ENCODE peak calls at places on chromosomes 1 and 21, in six cellular contexts. N is prostate gland, W is esophagus squamous epithelium, Q is heart left ventricle, V is stomach, D is transverse colon. B is an unnamed sample.

GRCh38 chr1:187839873-187840272 is 1011.1 kb downstream of the PLA2G4A start:
- DNase-seq in N (no peak), W (no peak), Q (no peak), V (no peak), D (no peak), B (no peak)

GRCh38 chr1:151990856-151991198 is 2.8 kb downstream of the S100A10 start:
- DNase-seq in N (peak), W (no peak), Q (peak), V (peak), D (peak), B (no peak)

GRCh38 chr1:119546641-119547040 is 39.6 kb downstream of the HSD3B1 start:
- DNase-seq in N (no peak), W (no peak), Q (no peak), V (no peak), D (no peak), B (no peak)

GRCh38 chr1:7574121-7575040 is 196.7 kb upstream of the VAMP3 start:
- DNase-seq in N (peak), W (no peak), Q (no peak), V (peak), D (no peak), B (no peak)

GRCh38 chr1:243447342-243447741 is 191.5 kb downstream of the SDCCAG8 start:
- DNase-seq in N (no peak), W (no peak), Q (no peak), V (peak), D (no peak), B (no peak)

GRCh38 chr1:78275456-78275855 is 215.3 kb upstream of the PTGFR start:
- DNase-seq in N (no peak), W (no peak), Q (no peak), V (no peak), D (no peak), B (no peak)

GRCh38 chr1:40847023-40847740 is 15.0 kb downstream of the CITED4 start:
- DNase-seq in N (no peak), W (no peak), Q (no peak), V (no peak), D (no peak), B (no peak)

GRCh38 chr1:211126622-211127021 is 7.3 kb downstream of the KCNH1 start:
- DNase-seq in N (no peak), W (no peak), Q (no peak), V (no peak), D (no peak), B (no peak)

GRCh38 chr1:206125366-206125765 is 8.2 kb upstream of the AVPR1B start:
- DNase-seq in N (no peak), W (no peak), Q (no peak), V (no peak), D (no peak), B (no peak)

GRCh38 chr1:172286629-172287076 is 133.8 kb upstream of the C1orf105 start:
- DNase-seq in N (no peak), W (no peak), Q (no peak), V (no peak), D (no peak), B (peak)

GRCh38 chr1:217369996-217370551 is 260.8 kb downstream of the GPATCH2 start:
- DNase-seq in N (no peak), W (no peak), Q (no peak), V (no peak), D (no peak), B (no peak)

GRCh38 chr1:110638062-110638461 is 31.9 kb upstream of the KCNA2 start:
- DNase-seq in N (no peak), W (no peak), Q (no peak), V (no peak), D (no peak), B (no peak)
- TF ChIP-seq POLR2A in N (no peak), W (no peak), Q (no peak), V (no peak), D (no peak), B (no peak)

DNA sequence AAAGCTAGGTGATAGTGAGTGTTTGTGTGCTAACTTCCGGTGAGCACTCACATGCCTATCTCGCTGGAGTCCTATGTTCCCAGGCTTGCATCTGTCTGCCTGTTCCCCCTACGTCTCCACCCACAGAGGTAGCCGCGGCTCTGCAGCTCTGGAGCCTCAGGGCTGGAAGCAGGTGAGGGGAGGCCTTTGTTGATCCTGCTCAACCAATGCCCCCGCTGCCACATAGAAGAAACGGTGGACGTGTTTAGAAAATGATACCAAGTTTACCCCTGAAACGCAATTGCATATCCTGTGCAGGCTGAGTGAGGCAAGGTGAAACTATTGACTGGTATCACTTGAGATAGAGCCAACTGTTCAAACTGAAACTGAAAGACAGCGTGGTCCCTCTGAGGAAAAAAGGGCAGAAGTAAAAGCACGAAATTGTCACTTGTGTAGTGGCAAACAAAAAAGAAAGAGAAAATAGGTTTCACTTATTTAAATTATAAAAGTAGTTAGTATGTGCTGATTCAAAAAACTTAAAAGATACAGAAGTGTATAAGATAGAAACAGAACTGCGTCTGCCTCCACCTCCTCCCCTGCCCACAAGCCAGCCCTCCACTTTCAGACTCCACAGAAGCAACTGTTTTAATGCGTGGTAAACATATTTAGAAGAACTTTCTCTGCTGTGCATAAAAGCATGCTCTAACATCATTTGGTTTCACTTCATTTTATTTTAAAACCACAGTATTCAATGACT is 38.6 kb upstream of the ETS2 start:
- DNase-seq in N (peak), W (no peak), Q (no peak), V (peak), D (peak), B (no peak)
- TF ChIP-seq POLR2A in N (no peak), W (no peak), Q (no peak), V (no peak), D (peak), B (no peak)

DNA sequence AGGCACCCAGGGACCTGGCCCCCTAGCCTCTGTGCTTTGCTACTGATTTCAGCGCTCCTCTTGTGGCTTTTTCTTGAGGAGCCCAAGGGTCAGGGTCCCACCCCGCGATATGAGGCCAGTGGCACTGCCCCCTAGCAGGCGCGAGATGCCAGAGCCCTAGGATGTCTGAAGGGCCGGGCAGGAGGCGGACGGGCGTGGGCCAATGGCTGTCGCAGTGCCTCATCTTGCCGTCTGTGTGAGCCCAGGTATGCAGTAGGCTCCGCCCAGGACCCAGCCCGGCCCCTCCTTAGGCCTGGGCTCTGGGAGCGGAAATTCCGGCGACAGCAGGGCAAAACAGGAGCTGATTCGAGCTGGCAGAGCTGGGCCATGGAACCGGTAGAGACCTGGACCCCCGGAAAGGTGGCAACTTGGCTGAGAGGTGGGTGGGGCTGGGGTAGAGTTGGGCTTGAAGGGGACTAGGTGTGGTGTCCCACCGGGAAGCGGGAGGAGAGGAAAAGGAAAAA is at the start of gene CNKSR1:
- DNase-seq in N (peak), W (no peak), Q (no peak), V (peak), D (peak), B (no peak)
- TF ChIP-seq POLR2A in N (peak), W (no peak), Q (no peak), V (no peak), D (peak), B (no peak)

GRCh38 chr21:26842300-26842699 is 2.9 kb downstream of the ADAMTS1 start:
- DNase-seq in N (no peak), W (no peak), Q (no peak), V (no peak), D (no peak), B (no peak)

GRCh38 chr21:26845066-26845749 is at the start of gene ADAMTS1:
- DNase-seq in N (peak), W (no peak), Q (peak), V (peak), D (peak), B (peak)

GRCh38 chr21:26844258-26845065 is 747 bp downstream of the ADAMTS1 start:
- DNase-seq in N (peak), W (no peak), Q (peak), V (no peak), D (no peak), B (no peak)

GRCh38 chr21:26843912-26844257 is 1.3 kb downstream of the ADAMTS1 start:
- DNase-seq in N (no peak), W (no peak), Q (no peak), V (no peak), D (no peak), B (peak)

DNA sequence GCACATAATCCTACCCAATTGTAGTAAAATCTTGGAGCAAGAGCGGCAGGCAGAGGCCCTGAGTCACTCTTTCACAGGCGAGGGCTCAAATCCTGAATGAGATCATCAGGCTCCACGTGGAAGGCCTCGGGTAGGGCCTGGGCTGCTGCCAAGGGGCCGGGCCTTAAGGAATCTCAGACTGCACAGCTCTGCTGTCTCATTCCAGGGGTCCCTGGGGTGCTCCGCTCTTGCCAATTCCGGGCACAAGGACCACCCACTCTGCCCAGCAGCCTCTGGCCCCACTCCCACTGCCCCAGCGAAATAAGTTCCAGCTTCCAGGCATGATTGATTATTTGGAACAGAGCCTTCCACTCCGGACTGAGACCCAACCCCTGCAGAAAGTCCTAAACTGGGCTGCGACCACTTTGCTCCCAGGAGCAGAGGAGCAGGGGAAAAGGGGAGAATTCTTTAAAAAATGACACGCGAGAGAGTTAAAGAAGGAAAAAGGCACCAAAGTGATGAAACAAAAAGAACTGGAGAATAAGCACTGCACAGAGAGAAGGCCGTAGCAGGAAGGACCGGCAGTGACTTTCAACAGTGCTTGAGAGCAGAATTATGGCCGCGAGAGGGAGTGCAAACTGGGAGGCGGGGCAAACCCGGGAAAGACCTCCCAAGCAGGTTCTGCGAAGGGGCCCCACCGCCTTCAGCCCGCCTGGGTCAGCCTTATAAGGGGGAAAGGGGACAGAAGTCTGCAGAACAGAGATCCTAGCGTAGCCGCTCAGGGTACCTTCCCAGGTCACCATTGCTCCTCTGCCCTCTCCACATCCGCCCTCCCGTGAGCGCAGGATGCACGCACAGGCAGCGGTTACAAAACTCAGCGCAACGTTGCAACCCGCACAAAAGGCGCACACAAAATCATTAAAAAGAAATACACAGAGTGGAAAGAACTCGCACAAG is 2.0 kb downstream of the ADAMTS1 start:
- DNase-seq in N (peak), W (no peak), Q (peak), V (peak), D (peak), B (peak)
- TF ChIP-seq POLR2A in N (peak), W (peak), Q (peak), V (no peak), D (no peak), B (peak)

GRCh38 chr1:205008896-205009295 is 34.1 kb upstream of the CNTN2 start:
- DNase-seq in N (no peak), W (no peak), Q (no peak), V (no peak), D (no peak), B (no peak)
- TF ChIP-seq POLR2A in N (no peak), W (no peak), Q (no peak), V (no peak), D (no peak), B (no peak)

DNA sequence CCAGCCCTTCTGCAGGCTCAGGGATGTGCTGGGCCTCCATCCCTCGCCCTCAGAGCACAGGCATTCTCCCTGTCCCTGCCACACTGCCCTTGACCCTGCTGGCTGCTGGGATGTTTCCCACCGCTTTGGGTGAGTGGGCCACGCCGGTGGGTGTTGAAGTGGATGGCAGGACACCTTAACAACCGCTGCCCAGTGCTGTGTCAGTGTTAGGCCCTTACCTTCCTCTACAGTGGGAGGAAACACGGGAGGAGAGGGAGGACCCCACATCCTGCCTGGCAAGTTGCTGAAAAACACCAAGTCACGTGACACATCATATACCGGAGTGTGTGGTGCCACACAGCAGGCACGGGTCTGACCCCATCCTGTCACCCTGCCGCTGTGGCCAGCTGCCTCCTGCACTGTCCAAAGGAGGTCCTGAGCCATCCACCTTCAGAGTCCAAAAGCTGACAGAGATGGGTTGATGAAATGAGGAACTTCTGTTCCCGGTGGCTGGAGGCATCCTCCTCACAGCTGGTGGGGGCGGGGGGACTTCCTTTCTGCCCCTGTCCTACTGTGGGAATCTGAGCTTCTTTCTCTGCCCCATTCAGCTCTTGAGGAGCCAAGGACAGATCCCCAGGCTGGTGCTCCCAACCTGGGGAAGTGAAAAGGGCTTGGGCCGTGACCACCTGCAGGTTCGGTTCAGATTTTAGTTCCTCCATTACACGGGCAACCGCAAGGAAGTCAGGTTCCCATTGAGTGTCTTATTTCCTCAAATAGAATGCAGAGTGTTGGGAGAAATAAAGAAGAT is 3.2 kb upstream of the THEMIS2 start:
- DNase-seq in N (no peak), W (no peak), Q (no peak), V (no peak), D (peak), B (no peak)
- TF ChIP-seq POLR2A in N (no peak), W (no peak), Q (no peak), V (no peak), D (no peak), B (no peak)

GRCh38 chr1:203425668-203425999 is 50.0 kb upstream of the PRELP start:
- DNase-seq in N (no peak), W (no peak), Q (no peak), V (no peak), D (no peak), B (no peak)

GRCh38 chr1:203427451-203427850 is 48.2 kb upstream of the PRELP start:
- DNase-seq in N (no peak), W (no peak), Q (no peak), V (no peak), D (no peak), B (no peak)

GRCh38 chr1:203426870-203427269 is 48.7 kb upstream of the PRELP start:
- DNase-seq in N (no peak), W (no peak), Q (no peak), V (no peak), D (peak), B (no peak)

GRCh38 chr1:203426349-203426748 is 49.3 kb upstream of the PRELP start:
- DNase-seq in N (no peak), W (no peak), Q (no peak), V (no peak), D (no peak), B (no peak)

DNA sequence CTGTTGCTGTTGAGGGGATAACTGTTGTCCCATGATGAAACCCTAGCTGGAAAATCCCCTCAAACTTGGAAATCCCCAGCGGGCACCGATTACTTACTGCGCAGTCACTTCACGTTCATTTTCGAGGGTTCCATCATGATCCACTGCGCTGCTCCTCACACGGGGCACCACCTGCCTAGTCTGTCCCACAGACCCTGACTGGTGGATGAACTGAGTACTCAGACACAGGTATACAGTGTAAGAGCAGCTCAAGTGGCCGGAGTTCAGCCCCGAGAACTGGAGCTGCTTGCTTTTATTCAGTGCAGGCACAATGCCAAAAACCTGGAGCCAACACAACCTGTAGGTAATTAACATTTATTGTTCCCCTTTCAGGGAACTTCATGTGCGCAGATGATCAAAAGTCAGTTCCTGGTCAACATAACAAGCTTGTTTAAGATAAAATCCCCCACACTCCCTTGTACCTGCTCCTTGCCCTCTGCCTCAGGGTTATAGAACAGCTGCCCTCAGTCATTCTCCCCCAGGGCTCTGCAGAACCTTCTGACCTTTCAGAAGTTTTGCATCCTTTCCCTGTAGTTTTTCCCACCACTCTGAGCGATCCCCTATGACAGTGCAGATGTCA is 46.5 kb upstream of the PRELP start:
- DNase-seq in N (peak), W (no peak), Q (no peak), V (peak), D (peak), B (no peak)
- TF ChIP-seq POLR2A in N (no peak), W (no peak), Q (no peak), V (no peak), D (peak), B (no peak)

GRCh38 chr21:43769325-43769958 is 6.7 kb downstream of the CSTB start:
- DNase-seq in N (no peak), W (no peak), Q (no peak), V (no peak), D (no peak), B (no peak)

GRCh38 chr21:43771199-43771675 is 4.9 kb downstream of the CSTB start:
- DNase-seq in N (no peak), W (no peak), Q (no peak), V (no peak), D (no peak), B (no peak)

GRCh38 chr21:43771698-43772367 is 4.3 kb downstream of the CSTB start:
- DNase-seq in N (no peak), W (no peak), Q (no peak), V (no peak), D (no peak), B (no peak)

GRCh38 chr21:43768868-43769167 is 7.3 kb downstream of the CSTB start:
- DNase-seq in N (no peak), W (no peak), Q (no peak), V (no peak), D (no peak), B (no peak)

DNA sequence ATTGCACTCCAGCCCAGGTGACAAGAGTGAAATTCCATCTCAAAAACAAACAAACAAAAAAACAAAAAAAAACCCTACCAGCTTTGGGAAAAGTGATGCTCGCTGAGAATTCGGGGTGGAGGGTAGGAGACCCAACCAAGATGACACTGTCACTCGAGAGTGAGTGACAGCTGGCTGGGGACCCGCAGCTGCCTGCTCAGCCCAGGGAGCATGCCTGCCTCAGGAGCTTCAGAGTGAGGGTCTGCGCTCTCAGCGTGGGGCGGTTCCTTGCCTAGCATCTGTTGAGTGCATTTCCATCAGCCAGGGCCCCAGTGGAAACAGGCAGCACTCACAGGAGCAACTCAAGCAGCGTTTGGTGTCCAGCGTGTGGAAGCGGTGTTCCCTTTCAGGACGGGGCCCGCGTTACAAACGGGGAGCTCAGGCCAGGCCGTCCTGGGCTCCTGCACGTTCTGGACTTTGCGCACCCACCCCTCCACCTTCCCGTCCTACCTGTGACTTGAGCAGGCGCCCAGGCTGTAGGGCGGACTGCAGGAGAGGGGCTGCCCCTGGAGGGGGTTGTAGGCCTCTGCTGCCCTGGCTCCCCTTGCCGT is 5.9 kb downstream of the CSTB start:
- DNase-seq in N (no peak), W (no peak), Q (no peak), V (no peak), D (no peak), B (no peak)
- TF ChIP-seq POLR2A in N (no peak), W (no peak), Q (no peak), V (no peak), D (no peak), B (no peak)

B was measured in H54.